ENCODE peak calls at places on chromosomes 16 and 17, in seven cellular contexts. D is transverse colon; L is stimulated activated CD8-positive, alpha-beta memory T cell treated with anti-CD3 and anti-CD28 coated beads, Interleukin-4, amount 100 ng/mL, for 1 hour; M is T-helper 9 cell; N is RPMI7951; X is NCI-H1436; A is Caki2. Z is an unnamed sample.

GRCh38 chr16:85104147-85104546 is 8.1 kb downstream of the CIBAR2 start:
- DNase-seq in X (no peak), A (no peak), M (no peak), D (no peak), L (no peak), N (no peak), Z (no peak)

GRCh38 chr16:46972429-46972970 is 974 bp downstream of the DNAJA2 start:
- DNase-seq in A (no peak), L (no peak), D (no peak), M (no peak), N (peak; percentile 34), X (peak; percentile 17), Z (peak; percentile 36)

GRCh38 chr16:71499775-71500364 is 10.7 kb upstream of the ZNF19 start:
- DNase-seq in A (peak; percentile 29), L (peak; percentile 2), N (peak; percentile 58), X (peak; percentile 20), M (peak; percentile 21), D (peak; percentile 26), Z (peak; percentile 37)

GRCh38 chr17:77526728-77527355 is 386.1 kb downstream of the SEC14L1 start:
- DNase-seq in A (no peak), X (no peak), N (no peak), D (no peak), M (no peak), L (no peak), Z (no peak)

GRCh38 chr16:70476272-70477020 is 22.1 kb downstream of the FCSK start:
- DNase-seq in L (no peak), X (no peak), N (peak; percentile 85), A (peak; percentile 73), D (no peak), M (no peak), Z (peak; percentile 52)

GRCh38 chr17:79028496-79029326 is 4.7 kb downstream of the C1QTNF1 start:
- DNase-seq in D (no peak), X (no peak), M (no peak), A (peak; percentile 60), N (peak; percentile 28), L (no peak), Z (no peak)

GRCh38 chr17:74362811-74363498 is 1.3 kb upstream of the BTBD17 start:
- DNase-seq in N (no peak), A (no peak), D (no peak), M (no peak), L (no peak), X (peak; percentile 70), Z (no peak)

GRCh38 chr17:63675231-63675606 is 24.7 kb downstream of the LIMD2 start:
- DNase-seq in D (no peak), A (no peak), L (no peak), X (no peak), N (peak; percentile 9), M (no peak), Z (no peak)

GRCh38 chr17:9244066-9245052 is 223.0 kb downstream of the NTN1 start:
- DNase-seq in A (no peak), M (no peak), D (peak; percentile 59), X (no peak), N (no peak), L (no peak), Z (no peak)

GRCh38 chr16:30084816-30085159 is 6.9 kb downstream of the TBX6 start:
- DNase-seq in N (no peak), X (no peak), M (no peak), L (no peak), D (no peak), A (no peak), Z (no peak)

GRCh38 chr17:3885970-3886369 is 6.9 kb downstream of the CAMKK1 start:
- DNase-seq in L (no peak), D (no peak), A (no peak), M (no peak), N (peak; percentile 42), X (no peak), Z (no peak)

GRCh38 chr16:19830902-19831555 is 53.6 kb downstream of the GPRC5B start:
- DNase-seq in X (no peak), M (no peak), D (no peak), N (no peak), A (no peak), L (no peak), Z (no peak)

GRCh38 chr16:22318690-22319358 is 21.6 kb downstream of the POLR3E start:
- DNase-seq in A (peak; percentile 46), D (peak; percentile 38), N (peak; percentile 12), L (no peak), X (no peak), M (peak; percentile 65), Z (peak; percentile 28)

GRCh38 chr17:80795737-80796136 is 195.9 kb upstream of the CHMP6 start:
- DNase-seq in N (peak; percentile 68), A (no peak), L (no peak), M (no peak), D (no peak), X (no peak), Z (no peak)

GRCh38 chr17:12665263-12666210 is at the start of gene MYOCD:
- DNase-seq in X (peak; percentile 24), M (no peak), L (no peak), N (peak; percentile 4), D (peak; percentile 27), A (peak; percentile 85), Z (no peak)

GRCh38 chr16:3465301-3465700 is 21.8 kb downstream of the NAA60 start:
- DNase-seq in D (no peak), N (no peak), A (no peak), X (no peak), M (no peak), L (no peak), Z (no peak)

GRCh38 chr16:81319221-81319912 is 4.6 kb downstream of the GAN start:
- DNase-seq in L (no peak), X (no peak), D (no peak), M (no peak), N (peak; percentile 64), A (peak; percentile 47), Z (no peak)

GRCh38 chr17:37207103-37207502 is 168.7 kb upstream of the C17orf78 start:
- DNase-seq in A (no peak), X (no peak), L (no peak), M (no peak), D (no peak), N (no peak), Z (no peak)

GRCh38 chr17:2405247-2405926 is 4.5 kb upstream of the MNT start:
- DNase-seq in M (no peak), D (no peak), X (no peak), L (no peak), N (peak; percentile 85), A (no peak), Z (peak; percentile 97)

GRCh38 chr17:80866050-80866793 is 125.4 kb upstream of the CHMP6 start:
- DNase-seq in X (peak; percentile 70), D (peak; percentile 71), L (peak; percentile 30), N (peak; percentile 62), M (peak; percentile 57), A (peak; percentile 26), Z (peak; percentile 52)

GRCh38 chr17:21066394-21066793 is 23.6 kb upstream of the USP22 start:
- DNase-seq in X (no peak), M (no peak), L (no peak), A (no peak), D (no peak), N (peak; percentile 78), Z (no peak)

Z was measured in mammary epithelial cell.